ENCODE peak calls at places on chromosomes 6 and 20, in four cellular contexts. M is cardiac muscle cell, R is upper lobe of left lung, G is tibial artery. U is an unnamed sample.

GRCh38 chr6:119308048-119308570 is 41.5 kb downstream of the MAN1A1 start:
- DNase-seq in G (no peak), R (no peak), M (no peak), U (no peak)

GRCh38 chr6:89921197-89921596 is 26.9 kb downstream of the GJA10 start:
- DNase-seq in G (no peak), R (no peak), M (no peak), U (no peak)

GRCh38 chr20:48124960-48125359 is 339.7 kb upstream of the SULF2 start:
- DNase-seq in M (no peak), R (no peak), G (no peak), U (no peak)

GRCh38 chr20:45465492-45466266 is 3.9 kb upstream of the WFDC2 start:
- DNase-seq in R (no peak), G (no peak), M (no peak), U (no peak)

GRCh38 chr6:161355731-161356130 is 81.9 kb upstream of the AGPAT4 start:
- DNase-seq in G (no peak), R (no peak), M (no peak), U (no peak)

GRCh38 chr6:52371656-52372151 is 9.8 kb downstream of the PAQR8 start:
- DNase-seq in R (peak), M (no peak), G (no peak), U (no peak)

GRCh38 chr6:35084511-35085203 is 56.5 kb downstream of the TCP11 start:
- DNase-seq in G (peak), R (no peak), M (no peak), U (no peak)

GRCh38 chr6:132728616-132729015 is 14.8 kb upstream of the VNN1 start:
- DNase-seq in R (no peak), G (no peak), M (no peak), U (no peak)

GRCh38 chr6:132598473-132598872 is 8.9 kb upstream of the TAAR5 start:
- DNase-seq in M (peak), G (no peak), R (no peak), U (no peak)

GRCh38 chr6:131117866-131118265 is 17.4 kb upstream of the AKAP7 start:
- DNase-seq in R (no peak), G (no peak), M (no peak), U (no peak)

GRCh38 chr6:18883268-18883667 is 496.1 kb downstream of the RNF144B start:
- DNase-seq in M (no peak), R (no peak), G (no peak), U (no peak)

GRCh38 chr20:44532248-44532980 is 10.5 kb upstream of the SERINC3 start:
- DNase-seq in M (no peak), G (no peak), R (no peak), U (no peak)

GRCh38 chr6:152301806-152302568 is 335.2 kb downstream of the SYNE1 start:
- DNase-seq in M (peak), R (peak), G (peak), U (peak)

GRCh38 chr6:165204807-165205545 is 104.4 kb downstream of the C6orf118 start:
- DNase-seq in M (no peak), G (no peak), R (no peak), U (no peak)

GRCh38 chr6:169452869-169453186 is 199.2 kb upstream of the THBS2 start:
- DNase-seq in M (no peak), G (no peak), R (no peak), U (no peak)

GRCh38 chr6:42043787-42044475 is 6.4 kb upstream of the TAF8 start:
- DNase-seq in G (peak), R (peak), M (peak), U (peak)

GRCh38 chr20:19026901-19027644 is 185.4 kb upstream of the SLC24A3 start:
- DNase-seq in R (no peak), G (no peak), M (no peak), U (no peak)

GRCh38 chr20:50095476-50096078 is 17.4 kb downstream of the UBE2V1 start:
- DNase-seq in R (no peak), G (no peak), M (no peak), U (no peak)

GRCh38 chr6:116145786-116146675 is 20.1 kb upstream of the COL10A1 start:
- DNase-seq in R (no peak), M (no peak), G (no peak), U (no peak)

GRCh38 chr20:3165473-3166337 is 6.0 kb upstream of the FASTKD5 start:
- DNase-seq in M (no peak), G (peak), R (no peak), U (no peak)

GRCh38 chr6:31576897-31577341 is 1.6 kb downstream of the TNF start:
- DNase-seq in G (no peak), R (no peak), M (no peak), U (no peak)

GRCh38 chr6:109958626-109959025 is 19.5 kb upstream of the GPR6 start:
- DNase-seq in R (no peak), G (no peak), M (no peak), U (no peak)

GRCh38 chr6:96520039-96520850 is 1.4 kb upstream of the UFL1 start:
- DNase-seq in G (no peak), R (no peak), M (no peak), U (peak)

GRCh38 chr6:47200536-47201334 is 109.0 kb downstream of the TNFRSF21 start:
- DNase-seq in M (no peak), R (no peak), G (no peak), U (no peak)

GRCh38 chr6:133100870-133101269 is 140.3 kb upstream of the EYA4 start:
- DNase-seq in M (no peak), G (no peak), R (no peak), U (no peak)

GRCh38 chr6:98824907-98825601 is 9.3 kb upstream of the POU3F2 start:
- DNase-seq in G (no peak), R (no peak), M (no peak), U (no peak)

GRCh38 chr6:148492654-148493290 is 150.1 kb downstream of the SASH1 start:
- DNase-seq in R (no peak), G (no peak), M (no peak), U (no peak)

GRCh38 chr20:46083101-46083500 is 6.7 kb downstream of the NCOA5 start:
- DNase-seq in R (no peak), M (no peak), G (no peak), U (no peak)

GRCh38 chr6:166556871-166557322 is 29.6 kb downstream of the RAMACL start:
- DNase-seq in M (no peak), G (peak), R (peak), U (no peak)

GRCh38 chr20:16064991-16065707 is 508.1 kb downstream of the KIF16B start:
- DNase-seq in M (peak), R (no peak), G (no peak), U (no peak)

GRCh38 chr20:37077009-37077408 is 18.8 kb downstream of the RBL1 start:
- DNase-seq in M (no peak), R (no peak), G (no peak), U (no peak)

GRCh38 chr6:57172136-57173055 is at the start of gene BAG2:
- DNase-seq in R (peak), M (peak), G (peak), U (peak)

GRCh38 chr6:134447883-134448387 is 130.0 kb upstream of the SGK1 start:
- DNase-seq in G (no peak), M (no peak), R (no peak), U (no peak)

GRCh38 chr6:134446901-134447300 is 129.0 kb upstream of the SGK1 start:
- DNase-seq in M (no peak), G (no peak), R (no peak), U (no peak)

GRCh38 chr6:134449004-134449403 is 131.1 kb upstream of the SGK1 start:
- DNase-seq in M (no peak), G (no peak), R (no peak), U (no peak)

GRCh38 chr6:134447423-134447822 is 129.5 kb upstream of the SGK1 start:
- DNase-seq in R (no peak), G (no peak), M (no peak), U (no peak)

GRCh38 chr6:134446228-134446848 is 128.4 kb upstream of the SGK1 start:
- DNase-seq in G (no peak), R (no peak), M (no peak), U (no peak)
- TF ChIP-seq CTCF in G (no peak), R (no peak), M (no peak), U (no peak)

GRCh38 chr6:16663896-16664295 is 97.4 kb downstream of the ATXN1 start:
- DNase-seq in G (no peak), R (no peak), M (no peak), U (no peak)
- TF ChIP-seq CTCF in G (no peak), R (no peak), M (no peak), U (no peak)

GRCh38 chr6:27584326-27584725 is 111.4 kb upstream of the ZNF184 start:
- DNase-seq in M (no peak), G (no peak), R (no peak), U (no peak)
- TF ChIP-seq CTCF in M (no peak), G (no peak), R (no peak), U (no peak)

DNA sequence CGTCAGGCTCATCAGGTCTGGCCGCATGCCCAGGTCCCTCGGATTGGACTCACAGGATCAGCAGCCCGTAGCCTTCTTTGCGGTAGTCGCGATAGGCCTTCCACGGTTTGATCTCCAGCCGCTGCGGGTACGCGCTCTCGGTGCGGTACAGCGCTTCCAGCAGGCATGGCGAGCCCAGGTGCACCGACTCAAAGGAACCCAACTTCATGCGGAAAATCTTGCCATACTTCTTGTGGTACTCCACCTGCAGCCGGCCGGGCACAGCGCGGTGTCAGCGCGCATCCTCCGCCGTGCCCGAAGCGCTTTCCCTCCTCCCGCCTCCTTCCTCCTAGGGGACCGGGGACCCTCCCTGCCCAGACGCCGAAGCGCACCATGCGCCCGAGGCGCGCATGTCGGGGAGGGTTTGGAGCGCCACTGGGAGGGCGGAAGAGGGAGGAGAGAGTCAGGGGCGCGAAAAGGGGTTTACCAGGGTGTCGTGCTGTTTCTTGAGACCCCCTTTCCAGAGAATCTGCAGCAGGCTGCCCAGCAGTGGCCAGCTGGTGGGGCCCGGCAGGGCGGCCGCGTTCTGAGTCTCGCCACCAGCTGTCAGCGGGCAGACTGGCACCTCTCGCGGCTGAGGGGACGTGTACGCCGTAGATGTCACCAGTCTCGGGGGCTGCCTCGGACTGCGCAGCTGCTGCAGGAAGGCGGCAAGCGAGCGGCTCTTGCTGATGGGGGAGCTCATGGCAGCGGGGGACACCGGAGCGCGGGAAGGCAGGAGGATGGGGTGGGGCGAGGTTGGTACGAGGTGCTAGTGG is 732 bp downstream of the CYP24A1 start:
- DNase-seq in M (peak), R (no peak), G (no peak), U (peak)
- TF ChIP-seq CTCF in M (no peak), R (no peak), G (no peak), U (no peak)

GRCh38 chr6:157139054-157139708 is 184.1 kb downstream of the TMEM242 start:
- DNase-seq in M (peak), G (no peak), R (no peak), U (no peak)
- TF ChIP-seq CTCF in M (peak), G (no peak), R (no peak), U (no peak)

GRCh38 chr6:107656381-107656780 is 166.5 kb downstream of the SOBP start:
- DNase-seq in M (no peak), G (no peak), R (no peak), U (no peak)

GRCh38 chr6:107656883-107657282 is 167.0 kb downstream of the SOBP start:
- DNase-seq in M (peak), R (no peak), G (no peak), U (no peak)

GRCh38 chr6:107658920-107659879 is 164.9 kb downstream of the SCML4 start:
- DNase-seq in G (no peak), M (no peak), R (no peak), U (no peak)

GRCh38 chr6:107657373-107657754 is 166.7 kb downstream of the SCML4 start:
- DNase-seq in G (no peak), R (no peak), M (no peak), U (no peak)

GRCh38 chr6:107657755-107658461 is 166.2 kb downstream of the SCML4 start:
- DNase-seq in G (peak), M (no peak), R (peak), U (no peak)
- TF ChIP-seq CTCF in G (no peak), M (peak), R (peak), U (no peak)

GRCh38 chr6:102085257-102085656 is 691.7 kb downstream of the GRIK2 start:
- DNase-seq in M (no peak), R (no peak), G (no peak), U (no peak)
- TF ChIP-seq CTCF in M (no peak), R (no peak), G (no peak), U (no peak)

DNA sequence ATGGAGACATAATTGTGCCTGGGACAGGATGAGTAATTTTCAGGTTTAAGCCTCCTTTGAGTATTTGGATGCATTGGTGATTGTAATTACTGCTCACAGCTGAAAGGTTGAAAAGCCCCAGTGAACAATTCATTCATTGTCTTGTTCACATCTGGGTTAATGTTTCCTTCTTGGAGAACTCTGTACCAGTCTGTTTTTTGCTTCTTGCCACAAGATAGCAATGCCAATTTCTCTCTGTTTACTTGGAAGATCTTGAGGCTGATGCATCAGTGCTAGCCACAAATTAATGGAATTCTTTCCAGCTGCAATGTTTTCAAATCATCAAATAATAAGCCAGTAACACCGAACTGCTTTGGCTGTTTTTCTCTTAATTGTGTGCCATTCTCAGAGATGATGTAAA is 207.8 kb downstream of the BMP2 start:
- DNase-seq in G (no peak), R (no peak), M (no peak), U (no peak)
- TF ChIP-seq CTCF in G (no peak), R (no peak), M (no peak), U (no peak)

U was measured in mesothelial cell of epicardium.